ENCODE peak calls at places on chromosomes 7 and 10, in nine cellular contexts. E, U, K, H, J, Q, A, F and W are unnamed samples.

GRCh38 chr10:104259999-104260774 is 5.5 kb downstream of the GSTO1 start:
- DNase-seq in E (no peak), J (no peak), Q (peak), U (peak), H (no peak), A (peak), F (no peak), K (no peak), W (no peak)

GRCh38 chr7:144854839-144855424 is 19.1 kb upstream of the TPK1 start:
- DNase-seq in U (peak), H (no peak), F (no peak), E (no peak), A (peak), J (no peak), Q (peak), K (peak), W (no peak)

GRCh38 chr10:60728056-60728455 is 50.2 kb upstream of the CDK1 start:
- DNase-seq in U (no peak), E (no peak), F (no peak), J (no peak), Q (no peak), H (no peak), A (no peak), K (no peak), W (no peak)

GRCh38 chr10:86945361-86946214 is 11.8 kb downstream of the MMRN2 start:
- DNase-seq in Q (no peak), H (no peak), E (no peak), U (no peak), F (peak), J (no peak), A (peak), K (no peak), W (no peak)

GRCh38 chr7:137434530-137434929 is 91.0 kb upstream of the PTN start:
- DNase-seq in K (no peak), F (no peak), U (no peak), Q (no peak), J (no peak), H (no peak), E (no peak), A (no peak), W (no peak)

GRCh38 chr10:119670717-119671116 is 19.5 kb downstream of the BAG3 start:
- DNase-seq in H (no peak), Q (no peak), J (no peak), A (no peak), F (no peak), U (peak), K (no peak), E (no peak), W (no peak)

GRCh38 chr10:69489506-69490090 is 38.3 kb downstream of the TSPAN15 start:
- DNase-seq in E (no peak), J (no peak), Q (no peak), F (no peak), H (no peak), U (no peak), A (no peak), K (no peak), W (no peak)

GRCh38 chr10:26755443-26755903 is 58.0 kb downstream of the PDSS1 start:
- DNase-seq in H (no peak), Q (peak), K (no peak), F (no peak), A (peak), U (peak), J (no peak), E (no peak), W (no peak)

GRCh38 chr7:123929620-123930019 is 4.6 kb downstream of the SPAM1 start:
- DNase-seq in K (no peak), F (no peak), A (no peak), H (no peak), Q (no peak), E (no peak), U (no peak), J (no peak), W (no peak)

GRCh38 chr7:112400141-112400540 is 50.1 kb upstream of the IFRD1 start:
- DNase-seq in U (peak), E (peak), F (no peak), A (peak), K (no peak), H (no peak), J (no peak), Q (no peak), W (no peak)

GRCh38 chr7:75533926-75534325 is 41.8 kb downstream of the SPDYE5 start:
- DNase-seq in J (no peak), U (no peak), Q (no peak), E (no peak), F (no peak), H (no peak), A (no peak), K (no peak), W (no peak)

GRCh38 chr7:81869670-81870069 is 99.8 kb upstream of the HGF start:
- DNase-seq in H (no peak), A (peak), J (no peak), E (no peak), K (no peak), U (no peak), Q (no peak), F (no peak), W (no peak)

GRCh38 chr10:92242910-92243671 is 47.8 kb downstream of the CPEB3 start:
- DNase-seq in F (peak), A (peak), E (no peak), Q (peak), K (peak), U (peak), J (peak), H (peak), W (no peak)

GRCh38 chr7:151133986-151134742 is 33.3 kb downstream of the GBX1 start:
- DNase-seq in E (no peak), K (no peak), F (peak), H (no peak), A (no peak), J (no peak), Q (no peak), U (no peak), W (no peak)

GRCh38 chr7:103373866-103374643 is 26.6 kb downstream of the PSMC2 start:
- DNase-seq in U (no peak), H (no peak), E (no peak), Q (no peak), A (no peak), F (no peak), K (no peak), J (no peak), W (no peak)

GRCh38 chr7:156764016-156764669 is 123.6 kb downstream of the RNF32 start:
- DNase-seq in K (peak), H (no peak), A (peak), U (peak), J (no peak), E (no peak), F (peak), Q (peak), W (no peak)